ENCODE peak calls at places on chromosomes 5 and 9, in nine cellular contexts. C is colonic mucosa; W is fibroblast of villous mesenchyme; S is fibroblast of mammary gland; Q is lower leg skin; B is Peyer's patch; N is left lung; X is lower lobe of right lung; Y is CD8-positive, alpha-beta T cell. T is an unnamed sample.

GRCh38 chr9:14326264-14326826 is 12.4 kb upstream of the NFIB start:
- DNase-seq in C (no peak), W (peak), S (peak), Q (no peak), B (no peak), N (no peak), X (no peak), Y (no peak), T (peak)

GRCh38 chr5:42547146-42547545 is 123.9 kb downstream of the GHR start:
- DNase-seq in C (no peak), W (peak), S (peak), Q (no peak), B (no peak), N (no peak), X (no peak), Y (no peak), T (peak)

GRCh38 chr5:133519191-133519590 is 93.2 kb downstream of the FSTL4 start:
- DNase-seq in C (no peak), W (no peak), S (no peak), Q (peak), B (no peak), N (no peak), X (no peak), Y (no peak), T (no peak)

GRCh38 chr9:129881547-129882324 is 46.5 kb downstream of the USP20 start:
- DNase-seq in C (no peak), W (no peak), S (no peak), Q (no peak), B (no peak), N (no peak), X (no peak), Y (no peak), T (no peak)

GRCh38 chr5:107056278-107056677 is 614.5 kb downstream of the EFNA5 start:
- DNase-seq in C (no peak), W (no peak), S (no peak), Q (no peak), B (no peak), N (no peak), X (no peak), Y (no peak), T (no peak)

GRCh38 chr9:72297516-72297915 is 67.5 kb downstream of the ZFAND5 start:
- DNase-seq in C (no peak), W (no peak), S (no peak), Q (no peak), B (no peak), N (no peak), X (no peak), Y (no peak), T (no peak)

GRCh38 chr9:5712651-5713360 is 83.9 kb downstream of the RIC1 start:
- DNase-seq in C (no peak), W (no peak), S (no peak), Q (no peak), B (no peak), N (no peak), X (no peak), Y (no peak), T (no peak)

GRCh38 chr5:108028411-108028810 is 353.5 kb downstream of the FBXL17 start:
- DNase-seq in C (no peak), W (peak), S (peak), Q (no peak), B (no peak), N (no peak), X (no peak), Y (no peak), T (peak)

GRCh38 chr9:87285183-87285582 is 212.5 kb upstream of the DAPK1 start:
- DNase-seq in C (no peak), W (peak), S (no peak), Q (no peak), B (no peak), N (no peak), X (no peak), Y (no peak), T (peak)

GRCh38 chr9:113488071-113488470 is 24.5 kb downstream of the RGS3 start:
- DNase-seq in C (no peak), W (no peak), S (no peak), Q (peak), B (no peak), N (no peak), X (no peak), Y (no peak), T (no peak)

GRCh38 chr9:115006660-115007059 is 76.3 kb upstream of the TNFSF8 start:
- DNase-seq in C (no peak), W (peak), S (peak), Q (no peak), B (no peak), N (no peak), X (no peak), Y (no peak), T (peak)

GRCh38 chr9:137411670-137412380 is 11.1 kb downstream of the EXD3 start:
- DNase-seq in C (no peak), W (peak), S (peak), Q (peak), B (peak), N (peak), X (peak), Y (no peak), T (peak)

GRCh38 chr9:114308361-114308950 is 14.4 kb upstream of the ORM1 start:
- DNase-seq in C (no peak), W (no peak), S (no peak), Q (peak), B (peak), N (no peak), X (no peak), Y (no peak), T (no peak)

GRCh38 chr9:87497604-87498045 is at the start of gene DAPK1:
- DNase-seq in C (peak), W (peak), S (peak), Q (peak), B (no peak), N (peak), X (peak), Y (no peak), T (peak)

GRCh38 chr9:121876658-121877271 is 216.3 kb downstream of the TTLL11 start:
- DNase-seq in C (no peak), W (peak), S (peak), Q (no peak), B (no peak), N (no peak), X (no peak), Y (no peak), T (peak)

GRCh38 chr5:68554566-68555279 is 339.2 kb downstream of the PIK3R1 start:
- DNase-seq in C (peak), W (peak), S (peak), Q (no peak), B (no peak), N (peak), X (no peak), Y (no peak), T (peak)

GRCh38 chr5:78002690-78003089 is 226.6 kb upstream of the TBCA start:
- DNase-seq in C (no peak), W (no peak), S (no peak), Q (no peak), B (no peak), N (no peak), X (no peak), Y (no peak), T (no peak)

GRCh38 chr5:50770441-50770840 is 104.0 kb downstream of the PARP8 start:
- DNase-seq in C (no peak), W (no peak), S (no peak), Q (no peak), B (no peak), N (no peak), X (no peak), Y (no peak), T (no peak)

GRCh38 chr9:135392511-135392910 is 87.1 kb upstream of the PPP1R26 start:
- DNase-seq in C (no peak), W (no peak), S (no peak), Q (no peak), B (no peak), N (no peak), X (no peak), Y (no peak), T (no peak)

GRCh38 chr5:28066856-28067255 is 1028.5 kb upstream of the CDH9 start:
- DNase-seq in C (no peak), W (no peak), S (no peak), Q (no peak), B (no peak), N (no peak), X (no peak), Y (no peak), T (no peak)

GRCh38 chr9:18756712-18757125 is 276.3 kb downstream of the SAXO1 start:
- DNase-seq in C (no peak), W (no peak), S (no peak), Q (no peak), B (no peak), N (no peak), X (no peak), Y (no peak), T (no peak)

GRCh38 chr5:14250094-14250777 is 107.1 kb downstream of the TRIO start:
- DNase-seq in C (peak), W (peak), S (peak), Q (peak), B (peak), N (peak), X (peak), Y (no peak), T (peak)

GRCh38 chr5:75020016-75020656 is 32.2 kb downstream of the GCNT4 start:
- DNase-seq in C (peak), W (no peak), S (no peak), Q (no peak), B (no peak), N (no peak), X (no peak), Y (no peak), T (no peak)

GRCh38 chr5:36158144-36158543 is 6.2 kb downstream of the SKP2 start:
- DNase-seq in C (no peak), W (peak), S (no peak), Q (no peak), B (no peak), N (no peak), X (no peak), Y (no peak), T (no peak)

GRCh38 chr5:149719666-149720065 is 10.4 kb upstream of the PPARGC1B start:
- DNase-seq in C (peak), W (no peak), S (no peak), Q (no peak), B (no peak), N (no peak), X (no peak), Y (no peak), T (peak)

GRCh38 chr5:35012796-35013195 is 35.0 kb downstream of the AGXT2 start:
- DNase-seq in C (no peak), W (no peak), S (no peak), Q (no peak), B (no peak), N (no peak), X (no peak), Y (no peak), T (no peak)

GRCh38 chr9:118896356-118897000 is 472.8 kb downstream of the BRINP1 start:
- DNase-seq in C (no peak), W (no peak), S (no peak), Q (no peak), B (no peak), N (no peak), X (no peak), Y (no peak), T (no peak)

GRCh38 chr5:169182797-169183196 is 118.1 kb downstream of the SLIT3 start:
- DNase-seq in C (no peak), W (no peak), S (no peak), Q (peak), B (no peak), N (no peak), X (no peak), Y (no peak), T (no peak)

GRCh38 chr5:131406997-131407638 is 143.3 kb downstream of the CDC42SE2 start:
- DNase-seq in C (peak), W (no peak), S (no peak), Q (no peak), B (no peak), N (no peak), X (no peak), Y (no peak), T (no peak)

GRCh38 chr5:96113170-96113939 is 151.7 kb upstream of the ELL2 start:
- DNase-seq in C (no peak), W (no peak), S (peak), Q (no peak), B (no peak), N (no peak), X (no peak), Y (no peak), T (no peak)

GRCh38 chr5:33857037-33857436 is 34.8 kb downstream of the ADAMTS12 start:
- DNase-seq in C (no peak), W (no peak), S (no peak), Q (no peak), B (no peak), N (no peak), X (no peak), Y (no peak), T (no peak)

GRCh38 chr5:54570923-54571322 is 53.4 kb downstream of the SNX18 start:
- DNase-seq in C (no peak), W (no peak), S (peak), Q (peak), B (no peak), N (no peak), X (no peak), Y (no peak), T (peak)

GRCh38 chr5:77867194-77867691 is 91.1 kb upstream of the TBCA start:
- DNase-seq in C (no peak), W (peak), S (peak), Q (no peak), B (no peak), N (no peak), X (no peak), Y (no peak), T (peak)

GRCh38 chr5:64784451-64785025 is 15.8 kb downstream of the CWC27 start:
- DNase-seq in C (peak), W (peak), S (peak), Q (peak), B (peak), N (no peak), X (peak), Y (peak), T (peak)

GRCh38 chr9:32992596-32993238 is 8.7 kb downstream of the APTX start:
- DNase-seq in C (no peak), W (peak), S (peak), Q (no peak), B (no peak), N (no peak), X (no peak), Y (no peak), T (peak)

GRCh38 chr9:83334320-83334719 is 203.9 kb downstream of the FRMD3 start:
- DNase-seq in C (peak), W (peak), S (peak), Q (peak), B (peak), N (peak), X (peak), Y (peak), T (peak)

GRCh38 chr5:158200624-158201023 is 341.7 kb upstream of the CLINT1 start:
- DNase-seq in C (no peak), W (no peak), S (no peak), Q (no peak), B (no peak), N (no peak), X (no peak), Y (no peak), T (no peak)

GRCh38 chr9:27303219-27303618 is 6.3 kb upstream of the EQTN start:
- DNase-seq in C (no peak), W (peak), S (peak), Q (no peak), B (no peak), N (no peak), X (no peak), Y (no peak), T (peak)

GRCh38 chr5:53405396-53405795 is 75.0 kb upstream of the FST start:
- DNase-seq in C (no peak), W (peak), S (no peak), Q (no peak), B (no peak), N (no peak), X (no peak), Y (no peak), T (no peak)

GRCh38 chr9:87792831-87793288 is 66.9 kb downstream of the CTSL start:
- DNase-seq in C (peak), W (peak), S (peak), Q (peak), B (peak), N (peak), X (peak), Y (no peak), T (peak)

GRCh38 chr5:102796481-102796880 is 41.4 kb downstream of the PAM start:
- DNase-seq in C (no peak), W (no peak), S (peak), Q (no peak), B (no peak), N (no peak), X (no peak), Y (no peak), T (no peak)
- H3K4me3 ChIP-seq in C (no peak), W (no peak), S (no peak), Q (no peak), B (no peak), N (no peak), X (no peak), Y (no peak), T (no peak)

GRCh38 chr5:93967923-93968322 is 226.5 kb upstream of the POU5F2 start:
- DNase-seq in C (no peak), W (no peak), S (no peak), Q (no peak), B (no peak), N (no peak), X (no peak), Y (no peak), T (no peak)
- TF ChIP-seq CTCF in C (no peak), W (no peak), S (no peak), Q (no peak), B (no peak), N (no peak), X (no peak), Y (no peak), T (no peak)

DNA sequence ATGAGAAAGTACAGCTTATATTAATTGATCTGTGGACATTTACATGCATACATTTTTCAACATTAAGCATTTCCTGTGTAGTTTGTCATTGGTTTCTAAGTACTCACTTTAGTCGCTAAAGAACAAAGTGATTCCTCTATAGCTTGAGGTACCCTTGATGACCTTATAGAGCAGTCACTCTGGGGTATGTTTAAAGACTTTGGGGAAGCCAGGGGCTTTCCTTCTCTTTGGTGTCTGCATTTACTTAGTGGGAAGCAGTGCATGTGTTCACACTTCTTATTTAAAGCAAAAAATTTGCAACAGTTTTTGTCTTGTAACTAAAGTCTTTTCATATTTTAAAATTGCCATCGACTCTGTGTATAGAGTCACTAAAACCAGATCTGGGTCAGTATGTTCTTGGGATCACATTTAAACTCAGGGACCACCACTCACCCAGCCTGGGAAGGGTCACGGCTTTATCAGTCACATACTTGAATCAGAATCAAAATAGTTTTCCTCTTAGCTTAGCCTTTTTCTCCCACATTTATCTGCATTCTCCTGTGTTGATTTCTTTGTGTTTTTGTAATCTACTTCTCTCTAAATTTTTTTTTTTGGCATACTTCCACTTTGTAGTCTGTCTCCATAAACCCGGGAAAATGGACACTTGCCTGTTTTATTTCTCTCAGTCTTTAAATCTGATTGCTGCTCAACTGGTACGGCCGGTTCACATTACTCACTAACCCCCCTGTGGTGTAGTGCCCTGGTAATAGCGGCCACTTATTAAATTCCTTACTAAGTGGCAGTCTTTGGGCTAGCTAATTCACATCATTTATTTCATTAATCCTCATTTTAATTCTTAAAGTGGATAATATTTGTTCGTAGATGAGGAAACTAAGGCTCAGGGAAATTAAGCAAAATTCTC is 144.0 kb upstream of the FBN2 start:
- DNase-seq in C (no peak), W (no peak), S (no peak), Q (no peak), B (no peak), N (no peak), X (no peak), Y (no peak), T (peak)
- H3K4me3 ChIP-seq in C (no peak), W (no peak), S (no peak), Q (no peak), B (no peak), N (no peak), X (no peak), Y (no peak), T (no peak)

GRCh38 chr5:79513519-79514390 is at the start of gene HOMER1:
- DNase-seq in C (peak), W (peak), S (peak), Q (peak), B (peak), N (peak), X (peak), Y (peak), T (peak)
- TF ChIP-seq CTCF in C (no peak), W (no peak), S (no peak), Q (no peak), B (peak), N (no peak), X (no peak), Y (peak), T (no peak)

GRCh38 chr9:70601000-70601929 is 186.8 kb upstream of the KLF9 start:
- DNase-seq in C (peak), W (peak), S (peak), Q (peak), B (peak), N (peak), X (peak), Y (no peak), T (peak)
- H3K4me3 ChIP-seq in C (no peak), W (peak), S (peak), Q (no peak), B (peak), N (no peak), X (peak), Y (no peak), T (no peak)

DNA sequence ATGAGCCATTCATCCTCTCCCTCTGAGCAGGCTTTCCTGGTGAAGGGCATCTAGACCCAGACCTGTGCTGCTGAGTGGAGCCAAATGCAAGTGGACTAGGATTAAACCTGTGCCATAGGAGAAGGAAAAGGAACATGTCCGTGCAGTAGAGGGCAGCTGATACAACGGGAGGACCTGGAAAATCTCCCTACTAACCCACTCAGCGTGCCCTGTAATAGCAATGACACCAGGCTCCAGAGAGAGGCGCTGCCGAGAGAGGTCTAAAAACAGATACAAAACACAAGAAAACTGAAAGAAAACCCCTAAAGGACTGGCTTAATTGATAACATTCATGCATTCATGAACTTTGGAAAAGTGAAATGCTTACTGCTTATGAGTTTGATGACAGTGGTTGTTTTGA is 60.8 kb downstream of the PFDN1 start:
- DNase-seq in C (no peak), W (no peak), S (peak), Q (no peak), B (no peak), N (no peak), X (no peak), Y (no peak), T (no peak)
- TF ChIP-seq CTCF in C (no peak), W (no peak), S (peak), Q (no peak), B (no peak), N (no peak), X (no peak), Y (no peak), T (peak)

DNA sequence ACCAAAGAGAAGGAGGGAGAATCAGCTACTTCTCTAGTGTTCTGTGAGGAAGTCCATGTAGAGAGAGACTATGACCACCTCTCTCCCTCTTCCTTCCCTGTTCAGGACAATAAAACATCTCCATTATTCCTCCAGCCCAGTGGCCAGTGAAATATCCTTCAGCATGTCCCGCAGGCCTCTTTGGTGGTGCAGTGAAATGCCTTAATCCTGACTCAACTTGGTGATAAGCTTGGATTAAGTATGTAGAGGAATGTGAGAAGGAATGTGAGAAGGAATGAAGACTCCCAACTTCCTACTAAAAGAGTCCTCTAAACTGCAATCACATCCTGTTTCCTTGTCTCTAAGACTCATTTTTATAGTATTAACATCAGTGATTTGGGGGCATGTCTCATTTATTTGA is 167.3 kb downstream of the TRPM3 start:
- DNase-seq in C (no peak), W (peak), S (peak), Q (no peak), B (no peak), N (no peak), X (no peak), Y (no peak), T (peak)
- H3K4me3 ChIP-seq in C (no peak), W (no peak), S (no peak), Q (no peak), B (no peak), N (no peak), X (no peak), Y (no peak), T (no peak)